ENCODE peak calls at places on chromosome 12, in eight cellular contexts. J, W, F, G, Q, L, H and X are unnamed samples.

GRCh38 chr12:12442548-12443071 is 85.7 kb downstream of the BORCS5 start:
- DNase-seq in W (no peak), Q (peak), G (no peak), F (no peak), L (no peak), J (no peak), H (peak), X (no peak)

GRCh38 chr12:98456583-98457573 is 58.5 kb upstream of the TMPO start:
- DNase-seq in L (peak), W (peak), Q (peak), G (peak), J (no peak), H (no peak), F (peak), X (no peak)

GRCh38 chr12:11717533-11717961 is 68.1 kb downstream of the ETV6 start:
- DNase-seq in J (no peak), Q (peak), F (no peak), W (no peak), L (no peak), H (no peak), G (no peak), X (no peak)

GRCh38 chr12:73863541-73863940 is 674.1 kb upstream of the ATXN7L3B start:
- DNase-seq in H (peak), Q (peak), F (no peak), J (no peak), W (no peak), L (no peak), G (no peak), X (no peak)

GRCh38 chr12:91053951-91054715 is 3.7 kb downstream of the KERA start:
- DNase-seq in L (no peak), G (no peak), Q (peak), J (no peak), W (no peak), H (no peak), F (peak), X (no peak)

GRCh38 chr12:109016978-109017377 is 3.9 kb downstream of the SVOP start:
- DNase-seq in J (no peak), G (no peak), W (peak), F (no peak), H (no peak), Q (no peak), L (no peak), X (no peak)

GRCh38 chr12:53324113-53324778 is 2.8 kb upstream of the AAAS start:
- DNase-seq in F (peak), L (no peak), G (no peak), J (no peak), H (no peak), Q (no peak), W (no peak), X (no peak)

GRCh38 chr12:32052300-32052691 is 54.4 kb upstream of the BICD1 start:
- DNase-seq in F (no peak), Q (no peak), G (no peak), J (no peak), L (no peak), W (no peak), H (no peak), X (no peak)

GRCh38 chr12:34603382-34604035 is 581.2 kb downstream of the ALG10 start:
- DNase-seq in G (no peak), J (no peak), H (no peak), Q (no peak), W (no peak), F (no peak), L (no peak), X (no peak)

GRCh38 chr12:31736472-31736871 is 7.7 kb upstream of the AMN1 start:
- DNase-seq in H (no peak), Q (peak), W (no peak), L (no peak), F (no peak), J (no peak), G (no peak), X (no peak)

GRCh38 chr12:64187370-64187769 is 34.7 kb downstream of the KICS2 start:
- DNase-seq in G (no peak), L (no peak), J (no peak), H (no peak), F (no peak), Q (peak), W (no peak), X (no peak)

GRCh38 chr12:127054531-127054930 is 1212.4 kb upstream of the TMEM132C start:
- DNase-seq in G (no peak), L (no peak), J (no peak), F (no peak), W (no peak), Q (peak), H (no peak), X (no peak)

GRCh38 chr12:20436367-20436766 is 68.0 kb downstream of the PDE3A start:
- DNase-seq in H (no peak), G (no peak), W (no peak), J (no peak), Q (no peak), F (no peak), L (no peak), X (no peak)
- H3K4me3 ChIP-seq in H (no peak), G (no peak), W (no peak), J (no peak), Q (no peak), F (no peak), L (no peak), X (no peak)

GRCh38 chr12:124975276-124975675 is 13.7 kb downstream of the DHX37 start:
- DNase-seq in J (no peak), G (peak), L (no peak), Q (no peak), F (no peak), H (no peak), W (no peak), X (no peak)
- H3K4me3 ChIP-seq in J (no peak), G (no peak), L (no peak), Q (no peak), F (no peak), H (no peak), W (no peak), X (no peak)

GRCh38 chr12:51923506-51924365 is 16.4 kb downstream of the ACVRL1 start:
- DNase-seq in H (no peak), W (peak), L (peak), F (peak), Q (no peak), G (peak), J (no peak), X (no peak)
- H3K4me3 ChIP-seq in H (no peak), W (no peak), L (peak), F (no peak), Q (no peak), G (no peak), J (no peak), X (no peak)

GRCh38 chr12:6334940-6335450 is 6.9 kb downstream of the TNFRSF1A start:
- DNase-seq in H (no peak), W (no peak), L (no peak), F (peak), J (no peak), G (no peak), Q (no peak), X (no peak)
- H3K4me3 ChIP-seq in H (peak), W (no peak), L (peak), F (no peak), J (no peak), G (peak), Q (peak), X (peak)

DNA sequence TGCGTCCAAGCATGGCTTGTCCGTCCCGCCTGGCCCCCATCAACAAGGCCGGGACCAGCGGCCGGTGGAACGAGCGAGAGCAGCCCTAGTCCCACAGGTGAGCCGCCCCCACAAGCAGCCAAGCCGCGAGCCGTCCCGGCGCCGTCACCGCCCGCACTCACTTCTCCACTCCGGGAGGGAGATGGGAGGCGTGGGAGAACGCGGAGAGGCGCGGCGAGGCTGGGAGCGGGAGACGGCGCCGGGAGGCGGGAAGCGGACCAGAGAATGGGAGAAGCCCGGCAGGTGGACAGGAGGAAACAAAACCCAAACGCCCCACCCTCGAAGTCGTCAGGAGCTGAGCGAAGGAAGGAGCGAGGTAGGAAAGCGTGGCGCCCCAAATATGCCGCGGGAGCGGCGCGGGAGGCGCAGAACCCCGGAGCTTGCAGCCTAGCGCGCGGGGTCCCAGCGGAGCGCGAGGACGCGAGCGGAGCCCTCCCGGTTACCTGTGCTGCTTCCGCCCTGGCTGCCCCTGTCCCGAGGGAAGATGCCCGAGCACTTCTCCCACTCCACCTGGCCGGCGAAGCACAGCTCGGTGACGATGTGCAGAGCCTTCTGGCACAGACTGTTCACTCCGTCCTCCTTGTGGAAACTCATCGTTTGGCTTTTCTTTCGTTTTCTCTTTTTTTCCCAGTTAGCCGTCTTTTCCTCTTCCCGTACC is 581 bp downstream of the SYT10 start:
- DNase-seq in L (no peak), F (no peak), J (peak), Q (peak), W (no peak), G (peak), H (no peak), X (no peak)
- H3K4me3 ChIP-seq in L (peak), F (no peak), J (peak), Q (peak), W (peak), G (peak), H (no peak), X (peak)

GRCh38 chr12:46364777-46365580 is 7.6 kb downstream of the SLC38A2 start:
- DNase-seq in Q (peak), W (no peak), F (peak), H (no peak), L (no peak), G (no peak), J (no peak), X (peak)
- H3K4me3 ChIP-seq in Q (no peak), W (no peak), F (no peak), H (no peak), L (no peak), G (peak), J (no peak), X (peak)

GRCh38 chr12:92707926-92708325 is 5.1 kb downstream of the PLEKHG7 start:
- DNase-seq in J (no peak), F (no peak), L (no peak), Q (no peak), H (no peak), W (no peak), G (no peak), X (no peak)
- H3K4me3 ChIP-seq in J (no peak), F (no peak), L (no peak), Q (no peak), H (no peak), W (no peak), G (no peak), X (no peak)